ENCODE peak calls at places on chromosome 21, in seven cellular contexts. U is CD4-positive, alpha-beta T cell; A is C1 segment of cervical spinal cord; O is left ventricle myocardium inferior; E is transverse colon; J is Panc1; C is IMR-90. H is an unnamed sample.
A peak's percentile ranks its signal among the peaks of the same experiment; 100 is the strongest.

GRCh38 chr21:38821248-38821647 is 15.5 kb downstream of the ETS2 start:
- DNase-seq in E (peak; percentile 57), O (no peak), C (no peak), A (no peak), J (no peak), U (no peak), H (no peak)

GRCh38 chr21:42125571-42126544 is 54.7 kb downstream of the UMODL1 start:
- DNase-seq in U (no peak), A (no peak), J (no peak), O (no peak), E (no peak), C (peak; percentile 59), H (no peak)

GRCh38 chr21:43308101-43308500 is 118.8 kb downstream of the SIK1 start:
- DNase-seq in C (no peak), U (no peak), E (no peak), A (no peak), J (no peak), O (peak; percentile 5), H (no peak)

GRCh38 chr21:42175110-42175710 is 43.7 kb upstream of the ABCG1 start:
- DNase-seq in J (no peak), U (no peak), C (no peak), O (no peak), E (no peak), A (no peak), H (no peak)

GRCh38 chr21:36297938-36298572 is 21.9 kb upstream of the MORC3 start:
- DNase-seq in E (peak; percentile 85), C (peak; percentile 15), J (no peak), U (peak; percentile 74), A (no peak), O (no peak), H (peak; percentile 74)

GRCh38 chr21:31460985-31461384 is 116.9 kb upstream of the TIAM1 start:
- DNase-seq in C (no peak), O (no peak), U (no peak), A (no peak), E (no peak), J (no peak), H (no peak)

GRCh38 chr21:26849428-26850115 is 4.4 kb upstream of the ADAMTS1 start:
- DNase-seq in O (no peak), E (no peak), A (no peak), U (no peak), C (peak; percentile 80), J (no peak), H (peak; percentile 32)

GRCh38 chr21:27149034-27149433 is 182.1 kb upstream of the ADAMTS5 start:
- DNase-seq in C (peak; percentile 24), O (no peak), A (no peak), E (no peak), U (no peak), J (no peak), H (no peak)

GRCh38 chr21:23936224-23936623 is 1671.1 kb downstream of the MRPL39 start:
- DNase-seq in E (no peak), A (no peak), U (no peak), J (no peak), O (no peak), C (peak; percentile 48), H (no peak)

GRCh38 chr21:34771512-34772028 is 102.8 kb downstream of the CLIC6 start:
- DNase-seq in J (peak; percentile 70), E (no peak), C (peak; percentile 81), U (no peak), O (no peak), A (no peak), H (peak; percentile 75)

GRCh38 chr21:25573409-25574206 is 33.7 kb downstream of the MRPL39 start:
- DNase-seq in O (no peak), E (no peak), C (peak; percentile 99), U (no peak), A (no peak), J (peak; percentile 74), H (peak; percentile 16)

GRCh38 chr21:45147473-45148315 is 73.3 kb downstream of the ADARB1 start:
- DNase-seq in C (no peak), U (no peak), O (no peak), J (no peak), A (no peak), E (no peak), H (no peak)

GRCh38 chr21:31348188-31348587 is 4.1 kb upstream of the TIAM1 start:
- DNase-seq in O (no peak), A (no peak), E (no peak), C (no peak), U (no peak), J (no peak), H (no peak)

GRCh38 chr21:37746849-37747248 is 169.4 kb downstream of the KCNJ6 start:
- DNase-seq in A (no peak), J (no peak), E (no peak), O (no peak), C (no peak), U (no peak), H (no peak)

GRCh38 chr21:29557200-29557599 is 258.5 kb downstream of the BACH1 start:
- DNase-seq in C (no peak), J (no peak), E (no peak), U (no peak), O (no peak), A (no peak), H (no peak)

GRCh38 chr21:21439761-21440160 is 441.6 kb downstream of the NCAM2 start:
- DNase-seq in C (peak; percentile 36), A (no peak), E (no peak), U (no peak), J (no peak), O (no peak), H (no peak)

GRCh38 chr21:34715518-34715917 is 46.7 kb downstream of the CLIC6 start:
- DNase-seq in O (no peak), J (no peak), U (no peak), A (no peak), E (no peak), C (no peak), H (no peak)

GRCh38 chr21:29365636-29366305 is 67.0 kb downstream of the BACH1 start:
- DNase-seq in U (no peak), J (no peak), C (no peak), O (no peak), A (no peak), E (no peak), H (no peak)

GRCh38 chr21:44611551-44611950 is 328 bp upstream of the KRTAP10-8 start:
- DNase-seq in J (no peak), O (no peak), E (no peak), U (no peak), A (no peak), C (no peak), H (no peak)

GRCh38 chr21:39088831-39089380 is 94.3 kb downstream of the PSMG1 start:
- DNase-seq in E (no peak), U (no peak), C (peak; percentile 82), O (no peak), J (no peak), A (no peak), H (no peak)

GRCh38 chr21:23016617-23017016 is 2018.4 kb downstream of the NCAM2 start:
- DNase-seq in J (peak; percentile 4), U (no peak), C (no peak), E (no peak), A (no peak), O (no peak), H (no peak)

GRCh38 chr21:43268086-43268803 is 99.4 kb downstream of the CRYAA start:
- DNase-seq in C (no peak), E (no peak), J (no peak), A (no peak), U (no peak), O (peak; percentile 5), H (no peak)

GRCh38 chr21:45880097-45881068 is 101.2 kb upstream of the COL6A1 start:
- DNase-seq in O (peak; percentile 60), E (peak; percentile 64), J (peak; percentile 10), U (peak; percentile 61), C (peak; percentile 58), A (no peak), H (peak; percentile 57)

GRCh38 chr21:44051462-44051941 is 39.4 kb downstream of the TRAPPC10 start:
- DNase-seq in A (no peak), J (no peak), E (no peak), U (no peak), O (peak; percentile 52), C (peak; percentile 55), H (no peak)

GRCh38 chr21:20040768-20041167 is 957.4 kb upstream of the NCAM2 start:
- DNase-seq in A (no peak), U (no peak), J (no peak), C (no peak), O (no peak), E (no peak), H (no peak)

GRCh38 chr21:36545776-36546511 is 66.0 kb upstream of the CLDN14 start:
- DNase-seq in A (no peak), C (no peak), J (no peak), U (no peak), O (no peak), E (no peak), H (no peak)

GRCh38 chr21:40623550-40623949 is 223.4 kb downstream of the DSCAM start:
- DNase-seq in U (no peak), E (no peak), J (no peak), O (no peak), A (no peak), C (no peak), H (no peak)

GRCh38 chr21:35275776-35276175 is 226.7 kb upstream of the RUNX1 start:
- DNase-seq in J (no peak), E (no peak), U (no peak), A (no peak), C (peak; percentile 25), O (no peak), H (no peak)

GRCh38 chr21:18245493-18245967 is 897 bp downstream of the CHODL start:
- DNase-seq in C (no peak), J (no peak), U (no peak), E (no peak), O (no peak), A (no peak), H (no peak)

H was measured in LoVo.